ENCODE peak calls at places on chromosomes 5 and 9, in six cellular contexts. One of them, this sample, is unnamed.
A peak's percentile ranks its signal among the peaks of the same experiment; 100 is the strongest.

GRCh38 chr9:12748016-12748415 is 26.8 kb upstream of the LURAP1L start:
- DNase-seq in BJ: no peak
- DNase-seq in GM12865: no peak
- DNase-seq in A549: no peak
- DNase-seq in dorsolateral prefrontal cortex: no peak
- DNase-seq in Peyer's patch: no peak
- DNase-seq in this sample: peak; percentile 30

GRCh38 chr5:163379298-163380155 is 57.9 kb upstream of the CCNG1 start:
- DNase-seq in dorsolateral prefrontal cortex: no peak
- DNase-seq in A549: peak; percentile 56
- DNase-seq in GM12865: no peak
- DNase-seq in BJ: no peak
- DNase-seq in Peyer's patch: no peak
- DNase-seq in this sample: no peak

GRCh38 chr9:112618385-112619001 is 99.4 kb downstream of the INIP start:
- DNase-seq in Peyer's patch: no peak
- DNase-seq in A549: no peak
- DNase-seq in GM12865: no peak
- DNase-seq in BJ: no peak
- DNase-seq in dorsolateral prefrontal cortex: no peak
- DNase-seq in this sample: no peak

GRCh38 chr5:66415208-66415607 is 181.0 kb upstream of the MAST4 start:
- DNase-seq in dorsolateral prefrontal cortex: no peak
- DNase-seq in Peyer's patch: no peak
- DNase-seq in GM12865: no peak
- DNase-seq in BJ: no peak
- DNase-seq in A549: no peak
- DNase-seq in this sample: no peak

GRCh38 chr5:135429326-135429725 is 17.8 kb downstream of the DCANP1 start:
- DNase-seq in Peyer's patch: no peak
- DNase-seq in A549: no peak
- DNase-seq in dorsolateral prefrontal cortex: no peak
- DNase-seq in GM12865: no peak
- DNase-seq in BJ: no peak
- DNase-seq in this sample: no peak

GRCh38 chr9:137550958-137551655 is 572 bp upstream of the MRPL41 start:
- DNase-seq in BJ: no peak
- DNase-seq in A549: peak; percentile 93
- DNase-seq in Peyer's patch: no peak
- DNase-seq in dorsolateral prefrontal cortex: no peak
- DNase-seq in GM12865: no peak
- DNase-seq in this sample: no peak

GRCh38 chr5:158140120-158140778 is 281.3 kb upstream of the CLINT1 start:
- DNase-seq in Peyer's patch: no peak
- DNase-seq in dorsolateral prefrontal cortex: no peak
- DNase-seq in GM12865: no peak
- DNase-seq in A549: no peak
- DNase-seq in BJ: no peak
- DNase-seq in this sample: no peak

GRCh38 chr5:90855296-90855990 is 296.8 kb downstream of the ADGRV1 start:
- DNase-seq in dorsolateral prefrontal cortex: no peak
- DNase-seq in Peyer's patch: no peak
- DNase-seq in GM12865: no peak
- DNase-seq in BJ: no peak
- DNase-seq in A549: no peak
- DNase-seq in this sample: no peak

GRCh38 chr5:132064140-132064539 is 3.7 kb downstream of the IL3 start:
- DNase-seq in Peyer's patch: no peak
- DNase-seq in BJ: no peak
- DNase-seq in GM12865: no peak
- DNase-seq in A549: no peak
- DNase-seq in dorsolateral prefrontal cortex: peak; percentile 37
- DNase-seq in this sample: no peak

GRCh38 chr5:57779383-57780223 is 297.0 kb upstream of the ACTBL2 start:
- DNase-seq in A549: peak; percentile 35
- DNase-seq in Peyer's patch: no peak
- DNase-seq in GM12865: peak; percentile 52
- DNase-seq in BJ: no peak
- DNase-seq in dorsolateral prefrontal cortex: no peak
- DNase-seq in this sample: peak; percentile 61

GRCh38 chr9:99389087-99390033 is 167.3 kb downstream of the SEC61B start:
- DNase-seq in GM12865: no peak
- DNase-seq in dorsolateral prefrontal cortex: no peak
- DNase-seq in A549: no peak
- DNase-seq in BJ: no peak
- DNase-seq in Peyer's patch: no peak
- DNase-seq in this sample: no peak

GRCh38 chr9:135381911-135382310 is 97.7 kb upstream of the PPP1R26 start:
- DNase-seq in GM12865: no peak
- DNase-seq in BJ: no peak
- DNase-seq in Peyer's patch: no peak
- DNase-seq in dorsolateral prefrontal cortex: no peak
- DNase-seq in A549: no peak
- DNase-seq in this sample: no peak

GRCh38 chr5:181261320-181262085 is 560 bp upstream of the TRIM52 start:
- DNase-seq in GM12865: peak; percentile 85
- DNase-seq in dorsolateral prefrontal cortex: peak; percentile 76
- DNase-seq in Peyer's patch: peak; percentile 84
- DNase-seq in A549: peak; percentile 48
- DNase-seq in BJ: no peak
- DNase-seq in this sample: no peak

GRCh38 chr5:147949711-147950573 is 43.6 kb upstream of the C5orf46 start:
- DNase-seq in GM12865: peak; percentile 35
- DNase-seq in Peyer's patch: no peak
- DNase-seq in BJ: peak; percentile 2
- DNase-seq in dorsolateral prefrontal cortex: no peak
- DNase-seq in A549: peak; percentile 60
- DNase-seq in this sample: peak; percentile 11

GRCh38 chr5:133778636-133779035 is 166.3 kb upstream of the FSTL4 start:
- DNase-seq in BJ: no peak
- DNase-seq in A549: no peak
- DNase-seq in dorsolateral prefrontal cortex: no peak
- DNase-seq in GM12865: no peak
- DNase-seq in Peyer's patch: no peak
- DNase-seq in this sample: no peak

GRCh38 chr5:133777951-133778350 is 165.6 kb upstream of the FSTL4 start:
- DNase-seq in Peyer's patch: no peak
- DNase-seq in BJ: no peak
- DNase-seq in A549: no peak
- DNase-seq in dorsolateral prefrontal cortex: no peak
- DNase-seq in GM12865: no peak
- DNase-seq in this sample: no peak

GRCh38 chr5:133780619-133781280 is 168.4 kb upstream of the FSTL4 start:
- DNase-seq in dorsolateral prefrontal cortex: no peak
- DNase-seq in BJ: no peak
- DNase-seq in A549: no peak
- DNase-seq in Peyer's patch: no peak
- DNase-seq in GM12865: no peak
- DNase-seq in this sample: no peak

GRCh38 chr5:133781446-133781845 is 169.1 kb upstream of the FSTL4 start:
- DNase-seq in BJ: no peak
- DNase-seq in dorsolateral prefrontal cortex: no peak
- DNase-seq in A549: no peak
- DNase-seq in GM12865: no peak
- DNase-seq in Peyer's patch: no peak
- DNase-seq in this sample: no peak

GRCh38 chr5:133779828-133780475 is 167.6 kb upstream of the FSTL4 start:
- DNase-seq in Peyer's patch: no peak
- DNase-seq in GM12865: peak; percentile 27
- DNase-seq in dorsolateral prefrontal cortex: no peak
- DNase-seq in A549: no peak
- DNase-seq in BJ: no peak
- DNase-seq in this sample: no peak
- TF ChIP-seq CTCF in Peyer's patch: no peak
- TF ChIP-seq CTCF in GM12865: peak; percentile 29
- TF ChIP-seq CTCF in dorsolateral prefrontal cortex: no peak
- TF ChIP-seq CTCF in A549: no peak
- TF ChIP-seq CTCF in BJ: no peak
- TF ChIP-seq CTCF in this sample: no peak

GRCh38 chr9:86638109-86638508 is 283.9 kb upstream of the TUT7 start:
- DNase-seq in A549: no peak
- DNase-seq in dorsolateral prefrontal cortex: no peak
- DNase-seq in BJ: no peak
- DNase-seq in Peyer's patch: no peak
- DNase-seq in GM12865: no peak
- DNase-seq in this sample: no peak

GRCh38 chr9:86637515-86637914 is 283.3 kb upstream of the TUT7 start:
- DNase-seq in GM12865: peak; percentile 19
- DNase-seq in Peyer's patch: no peak
- DNase-seq in dorsolateral prefrontal cortex: no peak
- DNase-seq in BJ: no peak
- DNase-seq in A549: no peak
- DNase-seq in this sample: peak; percentile 12

GRCh38 chr9:86636051-86636450 is 281.8 kb upstream of the TUT7 start:
- DNase-seq in BJ: no peak
- DNase-seq in Peyer's patch: no peak
- DNase-seq in A549: no peak
- DNase-seq in GM12865: no peak
- DNase-seq in dorsolateral prefrontal cortex: no peak
- DNase-seq in this sample: no peak

GRCh38 chr9:86634501-86634900 is 280.3 kb upstream of the TUT7 start:
- DNase-seq in GM12865: no peak
- DNase-seq in dorsolateral prefrontal cortex: no peak
- DNase-seq in Peyer's patch: no peak
- DNase-seq in BJ: no peak
- DNase-seq in A549: no peak
- DNase-seq in this sample: no peak

DNA sequence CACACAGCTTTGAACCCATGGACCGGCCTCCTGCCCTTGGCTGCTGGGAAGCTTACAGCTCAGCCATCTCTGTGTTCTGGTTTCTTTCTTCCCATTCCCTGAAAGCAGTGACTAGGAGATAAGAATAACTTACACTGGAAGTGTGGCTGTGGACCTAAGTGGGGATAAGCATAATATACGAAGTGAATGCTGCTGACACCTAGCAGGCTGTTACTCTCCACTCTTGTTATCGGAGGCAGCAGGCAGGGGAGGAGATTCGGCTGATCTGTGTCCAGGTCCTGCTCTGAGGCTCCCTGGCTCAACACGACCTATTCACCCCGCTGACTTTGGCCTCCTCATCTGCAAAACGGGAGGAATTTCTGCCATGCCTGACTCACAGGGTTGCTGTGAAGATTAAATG is 282.4 kb upstream of the TUT7 start:
- DNase-seq in Peyer's patch: no peak
- DNase-seq in GM12865: no peak
- DNase-seq in A549: no peak
- DNase-seq in BJ: no peak
- DNase-seq in dorsolateral prefrontal cortex: no peak
- DNase-seq in this sample: no peak
- H3K4me3 ChIP-seq in Peyer's patch: no peak overlapping the region
- H3K4me3 ChIP-seq in GM12865: no peak overlapping the region
- H3K4me3 ChIP-seq in A549: no peak overlapping the region
- H3K4me3 ChIP-seq in BJ: no peak overlapping the region
- H3K4me3 ChIP-seq in dorsolateral prefrontal cortex: no peak overlapping the region
- H3K4me3 ChIP-seq in this sample: no peak overlapping the region

DNA sequence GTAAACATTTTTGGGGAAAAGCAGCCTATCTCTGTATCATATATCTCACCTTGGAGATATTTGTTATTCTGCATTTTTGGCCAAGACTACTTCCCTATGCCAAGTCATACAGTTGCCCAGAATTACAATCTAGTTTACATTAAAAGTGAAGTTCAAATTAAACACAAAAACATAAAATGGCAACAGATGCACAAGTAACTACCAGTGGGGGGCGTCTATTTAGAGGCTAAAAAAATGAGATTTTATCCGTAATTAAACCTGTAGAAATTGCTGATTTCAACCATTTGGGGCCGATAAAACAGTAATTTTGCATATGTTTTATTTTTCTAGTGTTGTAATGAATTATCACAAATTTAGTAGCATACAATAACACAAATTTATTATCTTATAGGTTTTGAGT is 787.1 kb upstream of the CHD1 start:
- DNase-seq in A549: no peak
- DNase-seq in BJ: no peak
- DNase-seq in dorsolateral prefrontal cortex: no peak
- DNase-seq in Peyer's patch: no peak
- DNase-seq in GM12865: no peak
- DNase-seq in this sample: no peak
- TF ChIP-seq CTCF in A549: no peak
- TF ChIP-seq CTCF in BJ: no peak
- TF ChIP-seq CTCF in dorsolateral prefrontal cortex: no peak
- TF ChIP-seq CTCF in Peyer's patch: no peak
- TF ChIP-seq CTCF in GM12865: no peak
- TF ChIP-seq CTCF in this sample: no peak

GRCh38 chr5:141870871-141871270 is 7.3 kb downstream of the PCDH1 start:
- DNase-seq in A549: no peak
- DNase-seq in GM12865: no peak
- DNase-seq in BJ: no peak
- DNase-seq in dorsolateral prefrontal cortex: no peak
- DNase-seq in Peyer's patch: no peak
- DNase-seq in this sample: no peak

GRCh38 chr5:141874262-141874964 is 3.8 kb downstream of the PCDH1 start:
- DNase-seq in dorsolateral prefrontal cortex: no peak
- DNase-seq in Peyer's patch: no peak
- DNase-seq in A549: no peak
- DNase-seq in BJ: no peak
- DNase-seq in GM12865: no peak
- DNase-seq in this sample: no peak

GRCh38 chr5:141871870-141872269 is 6.3 kb downstream of the PCDH1 start:
- DNase-seq in Peyer's patch: no peak
- DNase-seq in GM12865: no peak
- DNase-seq in A549: no peak
- DNase-seq in dorsolateral prefrontal cortex: no peak
- DNase-seq in BJ: no peak
- DNase-seq in this sample: no peak

GRCh38 chr5:141873933-141874261 is 4.3 kb downstream of the PCDH1 start:
- DNase-seq in Peyer's patch: no peak
- DNase-seq in BJ: no peak
- DNase-seq in A549: no peak
- DNase-seq in GM12865: no peak
- DNase-seq in dorsolateral prefrontal cortex: no peak
- DNase-seq in this sample: no peak

DNA sequence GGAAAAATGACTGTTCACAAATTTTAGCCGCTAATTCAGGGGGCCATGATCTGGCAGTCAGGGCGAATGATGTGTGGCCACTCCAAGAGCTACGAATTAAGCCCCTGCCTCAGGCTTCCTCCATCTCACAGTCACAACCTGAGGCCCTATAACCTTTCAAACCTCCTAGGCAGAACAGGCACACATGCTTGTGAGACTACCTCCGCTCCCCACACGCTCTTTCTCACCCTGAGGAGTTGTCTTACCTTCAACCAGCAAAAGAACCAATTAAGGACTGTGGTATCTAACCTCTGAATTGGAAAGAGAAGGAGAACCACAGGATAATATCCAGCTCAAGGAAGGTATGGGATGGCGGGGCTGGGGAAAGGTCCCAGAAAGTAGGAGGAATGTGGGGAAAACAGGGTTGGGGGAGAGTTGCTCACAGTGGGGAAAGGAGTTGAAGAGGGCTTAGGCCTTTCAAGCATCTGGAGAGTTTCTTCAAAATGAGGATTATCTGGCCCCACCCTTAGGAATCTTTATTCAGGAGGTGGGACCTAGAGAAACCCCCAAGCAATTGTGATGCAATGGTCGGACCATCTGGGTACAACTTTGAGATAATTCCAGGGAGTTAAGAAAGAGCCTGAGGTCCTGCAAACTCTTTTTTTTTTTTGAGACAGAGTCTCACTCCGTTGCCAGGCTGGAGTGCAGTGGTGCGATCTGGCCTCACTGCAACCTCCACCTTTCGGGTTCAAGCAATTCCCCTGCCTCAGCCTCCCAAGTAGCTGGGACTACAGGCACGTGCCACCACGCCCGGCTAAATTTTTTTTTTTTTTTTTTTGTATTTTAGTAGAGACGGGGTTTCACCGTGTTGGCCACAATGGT is 5.5 kb downstream of the PCDH1 start:
- DNase-seq in A549: no peak
- DNase-seq in GM12865: no peak
- DNase-seq in Peyer's patch: no peak
- DNase-seq in dorsolateral prefrontal cortex: no peak
- DNase-seq in BJ: no peak
- DNase-seq in this sample: no peak
- H3K4me3 ChIP-seq in A549: no peak overlapping the region
- H3K4me3 ChIP-seq in GM12865: no peak overlapping the region
- H3K4me3 ChIP-seq in Peyer's patch: no peak overlapping the region
- H3K4me3 ChIP-seq in dorsolateral prefrontal cortex: no peak overlapping the region
- H3K4me3 ChIP-seq in BJ: no peak overlapping the region
- H3K4me3 ChIP-seq in this sample: no peak overlapping the region